ENCODE peak calls at places on chromosome 12, in four cellular contexts. S, F, K and N are unnamed samples.

GRCh38 chr12:63400746-63401145 is 249.7 kb upstream of the AVPR1A start:
- DNase-seq in K (peak), F (no peak), S (no peak), N (no peak)

GRCh38 chr12:111636209-111636928 is 37.3 kb upstream of the ATXN2 start:
- DNase-seq in S (peak), K (no peak), F (no peak), N (peak)

GRCh38 chr12:20493924-20494323 is 125.6 kb downstream of the PDE3A start:
- DNase-seq in K (peak), S (no peak), F (no peak), N (no peak)

GRCh38 chr12:104357431-104357952 is 54.0 kb downstream of the EID3 start:
- DNase-seq in F (no peak), S (no peak), K (peak), N (no peak)

GRCh38 chr12:6620137-6620884 is 13.1 kb upstream of the CHD4 start:
- DNase-seq in F (no peak), K (no peak), S (no peak), N (no peak)

GRCh38 chr12:59444932-59445331 is 150.9 kb upstream of the SLC16A7 start:
- DNase-seq in S (no peak), K (no peak), F (no peak), N (no peak)

GRCh38 chr12:82461393-82461792 is 103.1 kb downstream of the METTL25 start:
- DNase-seq in K (peak), S (no peak), F (no peak), N (no peak)

GRCh38 chr12:57765003-57765697 is 1.7 kb downstream of the CYP27B1 start:
- DNase-seq in K (peak), F (peak), S (no peak), N (no peak)

GRCh38 chr12:64127811-64128210 is 94.3 kb downstream of the KICS2 start:
- DNase-seq in K (no peak), F (no peak), S (no peak), N (no peak)

GRCh38 chr12:104477812-104478388 is 21.2 kb downstream of the CHST11 start:
- DNase-seq in K (no peak), F (no peak), S (no peak), N (no peak)

GRCh38 chr12:12562585-12563245 is at the start of gene DUSP16:
- DNase-seq in S (peak), F (peak), K (peak), N (peak)
- TF ChIP-seq CTCF in S (no peak), F (no peak), K (peak), N (no peak)

DNA sequence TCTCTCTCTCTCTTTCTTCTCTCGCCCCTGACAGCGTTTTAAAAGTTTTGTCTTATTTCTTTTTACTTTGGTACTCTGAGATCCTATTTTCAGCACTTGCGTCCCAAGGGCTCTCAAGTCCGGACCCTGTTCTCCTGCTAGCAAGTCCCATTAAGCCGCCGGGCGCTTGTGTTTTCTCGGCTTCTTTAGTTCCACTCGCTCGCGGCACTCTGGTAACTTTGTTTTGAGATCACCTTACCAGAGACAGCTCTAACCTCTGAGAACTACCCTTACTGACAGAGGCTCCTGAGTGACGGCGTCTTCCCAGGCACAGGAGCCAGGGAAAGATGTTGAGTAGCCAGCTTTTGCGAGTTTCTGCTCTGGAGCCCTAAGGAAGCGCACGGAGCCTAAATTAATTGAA is 2.7 kb upstream of the MYF5 start:
- DNase-seq in F (no peak), S (no peak), K (no peak), N (no peak)
- H3K4me3 ChIP-seq in F (no peak), S (peak), K (no peak), N (peak)

GRCh38 chr12:4277205-4277543 is 3.6 kb downstream of the CCND2 start:
- DNase-seq in S (no peak), F (no peak), K (no peak), N (no peak)
- TF ChIP-seq CTCF in S (no peak), F (no peak), K (no peak), N (no peak)

GRCh38 chr12:91099373-91099772 is 11.9 kb downstream of the LUM start:
- DNase-seq in F (no peak), S (no peak), K (no peak), N (no peak)
- H3K4me3 ChIP-seq in F (no peak), S (no peak), K (no peak), N (no peak)